ENCODE peak calls at places on chromosomes 5 and 9, in four cellular contexts. One of them, this sample, is unnamed.

GRCh38 chr9:134323741-134324358 is 2.4 kb upstream of the RXRA start:
- DNase-seq in ACHN: no peak
- DNase-seq in M059J: peak; percentile 73
- DNase-seq in smooth muscle cell of the brain vasculature: no peak
- DNase-seq in this sample: no peak

GRCh38 chr9:21985964-21986667 is 8.1 kb downstream of the CDKN2A start:
- DNase-seq in ACHN: no peak
- DNase-seq in M059J: no peak
- DNase-seq in smooth muscle cell of the brain vasculature: no peak
- DNase-seq in this sample: no peak

GRCh38 chr5:23930985-23931384 is 423.6 kb downstream of the PRDM9 start:
- DNase-seq in ACHN: no peak
- DNase-seq in M059J: no peak
- DNase-seq in smooth muscle cell of the brain vasculature: no peak
- DNase-seq in this sample: no peak

GRCh38 chr9:20593551-20593950 is 28.7 kb downstream of the MLLT3 start:
- DNase-seq in ACHN: no peak
- DNase-seq in M059J: peak; percentile 80
- DNase-seq in smooth muscle cell of the brain vasculature: peak; percentile 54
- DNase-seq in this sample: peak; percentile 81

GRCh38 chr9:127945942-127946341 is 8.3 kb upstream of the DPM2 start:
- DNase-seq in ACHN: no peak
- DNase-seq in M059J: no peak
- DNase-seq in smooth muscle cell of the brain vasculature: no peak
- DNase-seq in this sample: no peak

GRCh38 chr5:170393235-170393634 is 4.1 kb upstream of the KCNMB1 start:
- DNase-seq in ACHN: no peak
- DNase-seq in M059J: peak; percentile 19
- DNase-seq in smooth muscle cell of the brain vasculature: no peak
- DNase-seq in this sample: no peak

GRCh38 chr9:121399883-121400607 is 30.0 kb upstream of the STOM start:
- DNase-seq in ACHN: peak; percentile 67
- DNase-seq in M059J: peak; percentile 78
- DNase-seq in smooth muscle cell of the brain vasculature: peak; percentile 57
- DNase-seq in this sample: peak; percentile 86

GRCh38 chr5:104661256-104661655 is 1098.7 kb upstream of the NUDT12 start:
- DNase-seq in ACHN: no peak
- DNase-seq in M059J: no peak
- DNase-seq in smooth muscle cell of the brain vasculature: no peak
- DNase-seq in this sample: no peak

GRCh38 chr5:1344975-1345838 is at the start of gene CLPTM1L:
- DNase-seq in ACHN: peak; percentile 86
- DNase-seq in M059J: peak; percentile 86
- DNase-seq in smooth muscle cell of the brain vasculature: peak; percentile 58
- DNase-seq in this sample: peak; percentile 81

GRCh38 chr5:148145916-148146315 is 22.4 kb upstream of the SPINK14 start:
- DNase-seq in ACHN: no peak
- DNase-seq in M059J: no peak
- DNase-seq in smooth muscle cell of the brain vasculature: peak; percentile 13
- DNase-seq in this sample: peak; percentile 4

GRCh38 chr5:122864400-122864799 is 19.0 kb downstream of the SNX24 start:
- DNase-seq in ACHN: no peak
- DNase-seq in M059J: no peak
- DNase-seq in smooth muscle cell of the brain vasculature: no peak
- DNase-seq in this sample: no peak

GRCh38 chr9:73152953-73153352 is 1.3 kb downstream of the ANXA1 start:
- DNase-seq in ACHN: no peak
- DNase-seq in M059J: peak; percentile 64
- DNase-seq in smooth muscle cell of the brain vasculature: no peak
- DNase-seq in this sample: no peak

GRCh38 chr5:178437296-178438075 is 152.7 kb downstream of the COL23A1 start:
- DNase-seq in ACHN: no peak
- DNase-seq in M059J: no peak
- DNase-seq in smooth muscle cell of the brain vasculature: no peak
- DNase-seq in this sample: no peak

GRCh38 chr5:82312373-82312856 is 34.3 kb upstream of the RPS23 start:
- DNase-seq in ACHN: peak; percentile 61
- DNase-seq in M059J: peak; percentile 73
- DNase-seq in smooth muscle cell of the brain vasculature: peak; percentile 51
- DNase-seq in this sample: peak; percentile 83

GRCh38 chr9:37953775-37954437 is 50.0 kb upstream of the SLC25A51 start:
- DNase-seq in ACHN: peak; percentile 88
- DNase-seq in M059J: peak; percentile 100
- DNase-seq in smooth muscle cell of the brain vasculature: peak; percentile 80
- DNase-seq in this sample: peak; percentile 100

GRCh38 chr5:156693113-156693512 is 157.0 kb upstream of the PPP1R2B start:
- DNase-seq in ACHN: no peak
- DNase-seq in M059J: no peak
- DNase-seq in smooth muscle cell of the brain vasculature: no peak
- DNase-seq in this sample: no peak

GRCh38 chr9:34992376-34992951 is 2.9 kb downstream of the DNAJB5 start:
- DNase-seq in ACHN: peak; percentile 49
- DNase-seq in M059J: peak; percentile 94
- DNase-seq in smooth muscle cell of the brain vasculature: no peak
- DNase-seq in this sample: peak; percentile 94

GRCh38 chr9:86573886-86574285 is 219.7 kb upstream of the TUT7 start:
- DNase-seq in ACHN: no peak
- DNase-seq in M059J: no peak
- DNase-seq in smooth muscle cell of the brain vasculature: no peak
- DNase-seq in this sample: peak; percentile 53

GRCh38 chr9:33162721-33163311 is 4.3 kb downstream of the B4GALT1 start:
- DNase-seq in ACHN: no peak
- DNase-seq in M059J: peak; percentile 66
- DNase-seq in smooth muscle cell of the brain vasculature: no peak
- DNase-seq in this sample: peak; percentile 79

GRCh38 chr5:38162625-38163024 is 95.7 kb upstream of the EGFLAM start:
- DNase-seq in ACHN: no peak
- DNase-seq in M059J: peak; percentile 74
- DNase-seq in smooth muscle cell of the brain vasculature: no peak
- DNase-seq in this sample: peak; percentile 8

GRCh38 chr5:149429839-149430721 is 51.0 kb upstream of the IL17B start:
- DNase-seq in ACHN: no peak
- DNase-seq in M059J: no peak
- DNase-seq in smooth muscle cell of the brain vasculature: no peak
- DNase-seq in this sample: no peak

GRCh38 chr5:138966236-138966985 is 91.3 kb upstream of the LRRTM2 start:
- DNase-seq in ACHN: no peak
- DNase-seq in M059J: no peak
- DNase-seq in smooth muscle cell of the brain vasculature: no peak
- DNase-seq in this sample: no peak

GRCh38 chr5:80672140-80672736 is 17.5 kb upstream of the DHFR start:
- DNase-seq in ACHN: peak; percentile 74
- DNase-seq in M059J: peak; percentile 75
- DNase-seq in smooth muscle cell of the brain vasculature: peak; percentile 52
- DNase-seq in this sample: peak; percentile 72

GRCh38 chr5:178341091-178341960 is 108.7 kb upstream of the PHYKPL start:
- DNase-seq in ACHN: no peak
- DNase-seq in M059J: no peak
- DNase-seq in smooth muscle cell of the brain vasculature: no peak
- DNase-seq in this sample: no peak

GRCh38 chr5:167833456-167833855 is 458.0 kb upstream of the WWC1 start:
- DNase-seq in ACHN: no peak
- DNase-seq in M059J: no peak
- DNase-seq in smooth muscle cell of the brain vasculature: no peak
- DNase-seq in this sample: no peak

GRCh38 chr9:74379718-74380117 is 117.4 kb upstream of the RORB start:
- DNase-seq in ACHN: peak; percentile 49
- DNase-seq in M059J: peak; percentile 21
- DNase-seq in smooth muscle cell of the brain vasculature: no peak
- DNase-seq in this sample: no peak

GRCh38 chr5:159887050-159887449 is 29.2 kb upstream of the ADRA1B start:
- DNase-seq in ACHN: no peak
- DNase-seq in M059J: no peak
- DNase-seq in smooth muscle cell of the brain vasculature: no peak
- DNase-seq in this sample: peak; percentile 15

GRCh38 chr9:107284636-107285035 is 1.6 kb downstream of the RAD23B start:
- DNase-seq in ACHN: no peak
- DNase-seq in M059J: no peak
- DNase-seq in smooth muscle cell of the brain vasculature: no peak
- DNase-seq in this sample: no peak